ENCODE peak calls at places on chromosomes 2 and 18, in nine cellular contexts. V is M059J; R is HTR-8/SVneo; X is fibroblast of pulmonary artery; K is naive thymus-derived CD8-positive, alpha-beta T cell; O is T follicular helper cell; I is ELR; Z is stimulated activated CD4-positive, alpha-beta T cell treated with anti-CD3 and anti-CD28 coated beads, Interleukin-2, amount 100 ng/mL, for 48 hours; B is H54. A is an unnamed sample.

GRCh38 chr18:74222710-74223497 is 68.9 kb downstream of the CYB5A start:
- DNase-seq in X (peak; percentile 25), I (no peak), O (no peak), Z (no peak), V (no peak), B (no peak), K (no peak), R (no peak), A (no peak)

GRCh38 chr2:178846458-178846802 is 39.2 kb upstream of the TTN start:
- DNase-seq in K (no peak), R (no peak), I (peak; percentile 22), O (no peak), V (peak; percentile 26), X (no peak), Z (no peak), B (no peak), A (no peak)

GRCh38 chr18:42417189-42417588 is 462.2 kb downstream of the PIK3C3 start:
- DNase-seq in Z (no peak), I (no peak), V (no peak), K (no peak), X (no peak), B (no peak), O (no peak), R (no peak), A (no peak)

GRCh38 chr2:120590841-120591240 is 144.8 kb upstream of the GLI2 start:
- DNase-seq in K (no peak), R (no peak), V (no peak), I (no peak), B (no peak), O (no peak), Z (no peak), X (no peak), A (no peak)

GRCh38 chr18:58754544-58755068 is 83.3 kb downstream of the MALT1 start:
- DNase-seq in X (no peak), B (no peak), I (no peak), Z (no peak), V (peak; percentile 22), R (no peak), O (no peak), K (peak; percentile 26), A (no peak)

GRCh38 chr2:224957540-224958465 is 84.5 kb downstream of the DOCK10 start:
- DNase-seq in K (no peak), V (no peak), R (no peak), O (no peak), B (no peak), I (no peak), Z (no peak), X (no peak), A (no peak)

GRCh38 chr18:3245853-3246635 is 1.6 kb upstream of the MYL12A start:
- DNase-seq in R (peak; percentile 66), Z (peak; percentile 71), V (peak; percentile 85), X (peak; percentile 92), O (peak; percentile 60), K (peak; percentile 78), B (peak; percentile 53), I (peak; percentile 91), A (peak; percentile 63)

GRCh38 chr2:203352604-203353255 is 24.5 kb downstream of the ABI2 start:
- DNase-seq in Z (no peak), R (no peak), V (no peak), B (no peak), X (no peak), I (no peak), O (no peak), K (no peak), A (no peak)

GRCh38 chr18:37460616-37461015 is 105.0 kb downstream of the CELF4 start:
- DNase-seq in K (no peak), X (peak; percentile 53), Z (no peak), O (no peak), B (no peak), I (no peak), R (no peak), V (no peak), A (no peak)

GRCh38 chr2:19695706-19696105 is 206.1 kb downstream of the TTC32 start:
- DNase-seq in O (no peak), B (no peak), K (no peak), X (no peak), V (no peak), I (no peak), R (no peak), Z (no peak), A (no peak)

GRCh38 chr18:23864620-23865019 is 149.9 kb upstream of the TTC39C start:
- DNase-seq in X (no peak), Z (peak; percentile 12), K (peak; percentile 29), B (no peak), R (no peak), I (no peak), V (no peak), O (no peak), A (no peak)

GRCh38 chr2:65199891-65200290 is 27.7 kb upstream of the ACTR2 start:
- DNase-seq in R (no peak), B (no peak), I (peak; percentile 36), V (peak; percentile 76), O (no peak), Z (no peak), X (no peak), K (no peak), A (no peak)

GRCh38 chr18:59744271-59744721 is 47.1 kb upstream of the CCBE1 start:
- DNase-seq in I (peak; percentile 99), B (peak; percentile 26), Z (no peak), K (no peak), V (peak; percentile 95), O (no peak), R (peak; percentile 49), X (peak; percentile 88), A (no peak)

GRCh38 chr18:57959278-57959677 is 84.7 kb upstream of the NEDD4L start:
- DNase-seq in I (peak; percentile 72), Z (no peak), B (peak; percentile 42), X (peak; percentile 53), K (peak; percentile 8), O (no peak), V (peak; percentile 86), R (peak; percentile 29), A (no peak)

GRCh38 chr18:76581261-76581660 is 86.2 kb upstream of the ZNF516 start:
- DNase-seq in R (no peak), X (no peak), O (no peak), I (no peak), Z (no peak), B (no peak), K (no peak), V (no peak), A (no peak)

GRCh38 chr2:26707747-26708146 is 15.2 kb downstream of the KCNK3 start:
- DNase-seq in I (no peak), O (no peak), B (no peak), R (no peak), K (no peak), Z (no peak), X (no peak), V (no peak), A (no peak)

GRCh38 chr2:200308001-200308400 is 1.5 kb downstream of the SPATS2L start:
- DNase-seq in K (no peak), Z (no peak), B (no peak), X (peak; percentile 49), V (peak; percentile 34), O (no peak), R (no peak), I (peak; percentile 57), A (no peak)

GRCh38 chr18:58887613-58887963 is 22.9 kb downstream of the ZNF532 start:
- DNase-seq in K (no peak), O (no peak), B (no peak), V (peak; percentile 97), I (peak; percentile 89), R (peak; percentile 75), Z (peak; percentile 7), X (peak; percentile 79), A (no peak)

GRCh38 chr18:48818329-48819254 is 132.2 kb downstream of the SMAD7 start:
- DNase-seq in R (no peak), O (no peak), Z (no peak), K (no peak), V (no peak), B (no peak), X (no peak), I (no peak), A (no peak)

GRCh38 chr18:43587538-43588153 is 310.4 kb upstream of the SYT4 start:
- DNase-seq in V (peak; percentile 45), K (no peak), O (no peak), I (peak; percentile 35), Z (no peak), R (peak; percentile 6), X (peak; percentile 63), B (no peak), A (no peak)

GRCh38 chr18:50607374-50607933 is 47.6 kb downstream of the MAPK4 start:
- DNase-seq in V (peak; percentile 3), O (no peak), I (no peak), B (no peak), R (no peak), X (no peak), K (no peak), Z (no peak), A (no peak)

GRCh38 chr2:130185436-130185835 is 3.4 kb downstream of the MZT2B start:
- DNase-seq in B (no peak), R (no peak), X (no peak), V (no peak), K (no peak), I (no peak), O (no peak), Z (no peak), A (no peak)

GRCh38 chr18:273525-273924 is 5.7 kb upstream of the THOC1 start:
- DNase-seq in R (no peak), Z (no peak), X (no peak), B (no peak), V (no peak), O (no peak), K (no peak), I (no peak), A (no peak)

GRCh38 chr2:238090887-238091286 is 9.3 kb upstream of the ESPNL start:
- DNase-seq in O (no peak), Z (no peak), V (no peak), R (no peak), K (no peak), I (no peak), B (no peak), X (no peak), A (no peak)

GRCh38 chr18:33356735-33357134 is 83.8 kb downstream of the CCDC178 start:
- DNase-seq in Z (no peak), X (no peak), O (no peak), V (no peak), K (no peak), I (no peak), R (no peak), B (no peak), A (no peak)

GRCh38 chr2:217414429-217414828 is 554.6 kb upstream of the TNP1 start:
- DNase-seq in R (no peak), X (no peak), I (no peak), K (no peak), O (no peak), Z (no peak), V (no peak), B (no peak), A (no peak)

GRCh38 chr2:174631009-174631981 is 33.7 kb upstream of the WIPF1 start:
- DNase-seq in I (peak; percentile 80), B (no peak), X (peak; percentile 86), K (no peak), Z (no peak), O (no peak), R (no peak), V (peak; percentile 70), A (no peak)

GRCh38 chr2:100105678-100106054 is 36.7 kb downstream of the AFF3 start:
- DNase-seq in V (no peak), K (no peak), B (no peak), Z (no peak), I (peak; percentile 34), O (no peak), R (peak; percentile 9), X (no peak), A (no peak)

GRCh38 chr2:106843910-106844250 is 42.1 kb downstream of the ST6GAL2 start:
- DNase-seq in B (no peak), V (no peak), I (no peak), Z (no peak), O (no peak), X (no peak), K (no peak), R (no peak), A (no peak)

GRCh38 chr2:19350678-19351401 is 7.6 kb downstream of the OSR1 start:
- DNase-seq in V (no peak), I (no peak), O (no peak), K (no peak), B (no peak), R (no peak), Z (no peak), X (no peak), A (no peak)

A was measured in effector CD8-positive, alpha-beta T cell.